ENCODE peak calls at places on chromosome X, in nine cellular contexts. One of them, this sample, is unnamed.
A peak's percentile ranks its signal among the peaks of the same experiment; 100 is the strongest.

GRCh38 chrX:138723301-138723700 is 11.8 kb upstream of the FGF13 start:
- DNase-seq in astrocyte: peak; percentile 37
- DNase-seq in body of pancreas: no peak
- DNase-seq in osteocyte: no peak
- DNase-seq in Caco-2: no peak
- DNase-seq in ELR: no peak
- DNase-seq in choroid plexus epithelial cell: no peak
- DNase-seq in memory B cell: no peak
- DNase-seq in hepatocyte: no peak
- DNase-seq in this sample: no peak

GRCh38 chrX:2576793-2577192 is 76.0 kb upstream of the DHRSX start:
- DNase-seq in astrocyte: no peak
- DNase-seq in body of pancreas: no peak
- DNase-seq in osteocyte: no peak
- DNase-seq in Caco-2: no peak
- DNase-seq in ELR: peak; percentile 60
- DNase-seq in choroid plexus epithelial cell: peak; percentile 13
- DNase-seq in memory B cell: no peak
- DNase-seq in hepatocyte: no peak
- DNase-seq in this sample: no peak

GRCh38 chrX:46837543-46838481 is 969 bp downstream of the RP2 start:
- DNase-seq in astrocyte: peak; percentile 25
- DNase-seq in body of pancreas: no peak
- DNase-seq in osteocyte: no peak
- DNase-seq in Caco-2: no peak
- DNase-seq in ELR: peak; percentile 59
- DNase-seq in choroid plexus epithelial cell: peak; percentile 43
- DNase-seq in memory B cell: peak; percentile 22
- DNase-seq in hepatocyte: peak; percentile 19
- DNase-seq in this sample: no peak

GRCh38 chrX:73855546-73855945 is 292.5 kb downstream of the CHIC1 start:
- DNase-seq in astrocyte: peak; percentile 46
- DNase-seq in body of pancreas: peak; percentile 69
- DNase-seq in osteocyte: no peak
- DNase-seq in Caco-2: peak; percentile 64
- DNase-seq in ELR: peak; percentile 63
- DNase-seq in choroid plexus epithelial cell: peak; percentile 72
- DNase-seq in memory B cell: peak; percentile 49
- DNase-seq in hepatocyte: peak; percentile 80
- DNase-seq in this sample: peak; percentile 10

GRCh38 chrX:14554132-14554715 is 24.9 kb downstream of the GLRA2 start:
- DNase-seq in astrocyte: no peak
- DNase-seq in body of pancreas: no peak
- DNase-seq in osteocyte: no peak
- DNase-seq in Caco-2: no peak
- DNase-seq in ELR: no peak
- DNase-seq in choroid plexus epithelial cell: no peak
- DNase-seq in memory B cell: no peak
- DNase-seq in hepatocyte: no peak
- DNase-seq in this sample: no peak

GRCh38 chrX:38886112-38886511 is 84.9 kb downstream of the MID1IP1 start:
- DNase-seq in astrocyte: no peak
- DNase-seq in body of pancreas: no peak
- DNase-seq in osteocyte: no peak
- DNase-seq in Caco-2: no peak
- DNase-seq in ELR: no peak
- DNase-seq in choroid plexus epithelial cell: no peak
- DNase-seq in memory B cell: no peak
- DNase-seq in hepatocyte: no peak
- DNase-seq in this sample: no peak

GRCh38 chrX:66045894-66046293 is 6.0 kb upstream of the VSIG4 start:
- DNase-seq in astrocyte: no peak
- DNase-seq in body of pancreas: no peak
- DNase-seq in osteocyte: no peak
- DNase-seq in Caco-2: no peak
- DNase-seq in ELR: no peak
- DNase-seq in choroid plexus epithelial cell: no peak
- DNase-seq in memory B cell: no peak
- DNase-seq in hepatocyte: no peak
- DNase-seq in this sample: no peak

GRCh38 chrX:45515262-45516215 is 314.9 kb upstream of the DIPK2B start:
- DNase-seq in astrocyte: peak; percentile 81
- DNase-seq in body of pancreas: peak; percentile 86
- DNase-seq in osteocyte: no peak
- DNase-seq in Caco-2: peak; percentile 42
- DNase-seq in ELR: peak; percentile 93
- DNase-seq in choroid plexus epithelial cell: peak; percentile 91
- DNase-seq in memory B cell: peak; percentile 5
- DNase-seq in hepatocyte: peak; percentile 71
- DNase-seq in this sample: peak; percentile 2

GRCh38 chrX:1925053-1925481 is 310.2 kb downstream of the ASMT start:
- DNase-seq in astrocyte: no peak
- DNase-seq in body of pancreas: no peak
- DNase-seq in osteocyte: no peak
- DNase-seq in Caco-2: no peak
- DNase-seq in ELR: no peak
- DNase-seq in choroid plexus epithelial cell: no peak
- DNase-seq in memory B cell: no peak
- DNase-seq in hepatocyte: peak; percentile 12
- DNase-seq in this sample: no peak

GRCh38 chrX:40006025-40007017 is 91.4 kb downstream of the BCOR start:
- DNase-seq in astrocyte: no peak
- DNase-seq in body of pancreas: peak; percentile 59
- DNase-seq in osteocyte: no peak
- DNase-seq in Caco-2: peak; percentile 72
- DNase-seq in ELR: peak; percentile 41
- DNase-seq in choroid plexus epithelial cell: no peak
- DNase-seq in memory B cell: no peak
- DNase-seq in hepatocyte: peak; percentile 67
- DNase-seq in this sample: no peak

GRCh38 chrX:94751611-94752010 is 1077.6 kb downstream of the FAM133A start:
- DNase-seq in astrocyte: no peak
- DNase-seq in body of pancreas: no peak
- DNase-seq in osteocyte: no peak
- DNase-seq in Caco-2: no peak
- DNase-seq in ELR: no peak
- DNase-seq in choroid plexus epithelial cell: no peak
- DNase-seq in memory B cell: no peak
- DNase-seq in hepatocyte: no peak
- DNase-seq in this sample: no peak

GRCh38 chrX:154542723-154543424 is 3.8 kb downstream of the G6PD start:
- DNase-seq in astrocyte: no peak
- DNase-seq in body of pancreas: no peak
- DNase-seq in osteocyte: no peak
- DNase-seq in Caco-2: no peak
- DNase-seq in ELR: no peak
- DNase-seq in choroid plexus epithelial cell: no peak
- DNase-seq in memory B cell: no peak
- DNase-seq in hepatocyte: no peak
- DNase-seq in this sample: no peak

GRCh38 chrX:53831662-53832635 is 145.4 kb upstream of the HUWE1 start:
- DNase-seq in astrocyte: peak; percentile 2
- DNase-seq in body of pancreas: peak; percentile 31
- DNase-seq in osteocyte: no peak
- DNase-seq in Caco-2: peak; percentile 58
- DNase-seq in ELR: peak; percentile 59
- DNase-seq in choroid plexus epithelial cell: peak; percentile 53
- DNase-seq in memory B cell: peak; percentile 28
- DNase-seq in hepatocyte: peak; percentile 45
- DNase-seq in this sample: peak; percentile 7

GRCh38 chrX:40389555-40389954 is 191.2 kb upstream of the ATP6AP2 start:
- DNase-seq in astrocyte: no peak
- DNase-seq in body of pancreas: no peak
- DNase-seq in osteocyte: no peak
- DNase-seq in Caco-2: no peak
- DNase-seq in ELR: no peak
- DNase-seq in choroid plexus epithelial cell: no peak
- DNase-seq in memory B cell: no peak
- DNase-seq in hepatocyte: peak; percentile 13
- DNase-seq in this sample: no peak

GRCh38 chrX:73965833-73966232 is 338.1 kb upstream of the ZCCHC13 start:
- DNase-seq in astrocyte: no peak
- DNase-seq in body of pancreas: no peak
- DNase-seq in osteocyte: no peak
- DNase-seq in Caco-2: no peak
- DNase-seq in ELR: no peak
- DNase-seq in choroid plexus epithelial cell: no peak
- DNase-seq in memory B cell: no peak
- DNase-seq in hepatocyte: no peak
- DNase-seq in this sample: no peak

This sample was measured in effector memory CD4-positive, alpha-beta T cell.